ENCODE peak calls at places on chromosomes 16 and 17, in nine cellular contexts. One of them, this sample, is unnamed.

GRCh38 chr17:27585792-27586191 is 45.2 kb upstream of the LGALS9 start:
- DNase-seq in spleen: no peak
- DNase-seq in Panc1: no peak
- DNase-seq in stomach: no peak
- DNase-seq in endothelial cell of umbilical vein: no peak
- DNase-seq in vagina: no peak
- DNase-seq in GM23338: no peak
- DNase-seq in transverse colon: no peak
- DNase-seq in sigmoid colon: no peak
- DNase-seq in this sample: no peak

GRCh38 chr16:71840052-71840451 is 5.7 kb upstream of the ATXN1L start:
- DNase-seq in endothelial cell of umbilical vein: no peak
- DNase-seq in spleen: no peak
- DNase-seq in vagina: no peak
- DNase-seq in transverse colon: no peak
- DNase-seq in Panc1: no peak
- DNase-seq in stomach: no peak
- DNase-seq in sigmoid colon: no peak
- DNase-seq in GM23338: no peak
- DNase-seq in this sample: no peak

GRCh38 chr17:28372203-28372944 is 880 bp downstream of the SARM1 start:
- DNase-seq in transverse colon: no peak
- DNase-seq in GM23338: peak
- DNase-seq in vagina: no peak
- DNase-seq in Panc1: no peak
- DNase-seq in spleen: peak
- DNase-seq in sigmoid colon: no peak
- DNase-seq in endothelial cell of umbilical vein: peak
- DNase-seq in stomach: no peak
- DNase-seq in this sample: peak

GRCh38 chr16:86508947-86509758 is 1.2 kb upstream of the FOXF1 start:
- DNase-seq in spleen: no peak
- DNase-seq in stomach: no peak
- DNase-seq in transverse colon: peak
- DNase-seq in Panc1: no peak
- DNase-seq in vagina: no peak
- DNase-seq in endothelial cell of umbilical vein: peak
- DNase-seq in sigmoid colon: peak
- DNase-seq in GM23338: peak
- DNase-seq in this sample: no peak

GRCh38 chr17:76354747-76355310 is 1.1 kb upstream of the PRPSAP1 start:
- DNase-seq in Panc1: no peak
- DNase-seq in GM23338: peak
- DNase-seq in stomach: no peak
- DNase-seq in transverse colon: no peak
- DNase-seq in vagina: no peak
- DNase-seq in sigmoid colon: no peak
- DNase-seq in spleen: no peak
- DNase-seq in endothelial cell of umbilical vein: no peak
- DNase-seq in this sample: no peak

GRCh38 chr16:1315081-1316032 is 5.9 kb downstream of the UBE2I start:
- DNase-seq in GM23338: no peak
- DNase-seq in vagina: no peak
- DNase-seq in endothelial cell of umbilical vein: no peak
- DNase-seq in stomach: no peak
- DNase-seq in transverse colon: no peak
- DNase-seq in spleen: no peak
- DNase-seq in sigmoid colon: no peak
- DNase-seq in Panc1: no peak
- DNase-seq in this sample: peak

GRCh38 chr17:60579090-60579489 is 20.9 kb upstream of the PPM1D start:
- DNase-seq in transverse colon: no peak
- DNase-seq in vagina: no peak
- DNase-seq in sigmoid colon: no peak
- DNase-seq in Panc1: no peak
- DNase-seq in spleen: no peak
- DNase-seq in endothelial cell of umbilical vein: no peak
- DNase-seq in GM23338: no peak
- DNase-seq in stomach: no peak
- DNase-seq in this sample: no peak

GRCh38 chr17:64115043-64115698 is 14.8 kb downstream of the ERN1 start:
- DNase-seq in vagina: no peak
- DNase-seq in stomach: peak
- DNase-seq in spleen: no peak
- DNase-seq in endothelial cell of umbilical vein: no peak
- DNase-seq in Panc1: no peak
- DNase-seq in transverse colon: no peak
- DNase-seq in sigmoid colon: no peak
- DNase-seq in GM23338: no peak
- DNase-seq in this sample: no peak

GRCh38 chr16:87833548-87833947 is 35.8 kb downstream of the SLC7A5 start:
- DNase-seq in sigmoid colon: no peak
- DNase-seq in transverse colon: no peak
- DNase-seq in vagina: no peak
- DNase-seq in endothelial cell of umbilical vein: no peak
- DNase-seq in spleen: no peak
- DNase-seq in GM23338: no peak
- DNase-seq in stomach: no peak
- DNase-seq in Panc1: no peak
- DNase-seq in this sample: no peak

GRCh38 chr16:87831421-87832136 is 37.7 kb downstream of the SLC7A5 start:
- DNase-seq in GM23338: no peak
- DNase-seq in stomach: no peak
- DNase-seq in Panc1: no peak
- DNase-seq in transverse colon: no peak
- DNase-seq in vagina: no peak
- DNase-seq in spleen: no peak
- DNase-seq in sigmoid colon: no peak
- DNase-seq in endothelial cell of umbilical vein: no peak
- DNase-seq in this sample: peak

GRCh38 chr16:87830673-87831420 is 38.5 kb downstream of the SLC7A5 start:
- DNase-seq in spleen: no peak
- DNase-seq in Panc1: no peak
- DNase-seq in stomach: no peak
- DNase-seq in sigmoid colon: no peak
- DNase-seq in transverse colon: no peak
- DNase-seq in endothelial cell of umbilical vein: no peak
- DNase-seq in GM23338: no peak
- DNase-seq in vagina: no peak
- DNase-seq in this sample: no peak

GRCh38 chr16:87832759-87833502 is 36.4 kb downstream of the SLC7A5 start:
- DNase-seq in Panc1: no peak
- DNase-seq in spleen: peak
- DNase-seq in stomach: no peak
- DNase-seq in vagina: no peak
- DNase-seq in GM23338: no peak
- DNase-seq in sigmoid colon: no peak
- DNase-seq in transverse colon: no peak
- DNase-seq in endothelial cell of umbilical vein: no peak
- DNase-seq in this sample: no peak

GRCh38 chr16:87832137-87832527 is 37.2 kb downstream of the SLC7A5 start:
- DNase-seq in Panc1: no peak
- DNase-seq in transverse colon: no peak
- DNase-seq in stomach: no peak
- DNase-seq in sigmoid colon: no peak
- DNase-seq in endothelial cell of umbilical vein: no peak
- DNase-seq in spleen: no peak
- DNase-seq in GM23338: no peak
- DNase-seq in vagina: no peak
- DNase-seq in this sample: no peak
- H3K27ac ChIP-seq in Panc1: peak
- H3K27ac ChIP-seq in transverse colon: no peak
- H3K27ac ChIP-seq in stomach: peak
- H3K27ac ChIP-seq in sigmoid colon: no peak
- H3K27ac ChIP-seq in endothelial cell of umbilical vein: no peak
- H3K27ac ChIP-seq in spleen: no peak
- H3K27ac ChIP-seq in GM23338: peak
- H3K27ac ChIP-seq in vagina: no peak
- H3K27ac ChIP-seq in this sample: no peak

GRCh38 chr17:82399601-82400101 is 18.5 kb upstream of the HEXD start:
- DNase-seq in endothelial cell of umbilical vein: no peak
- DNase-seq in transverse colon: no peak
- DNase-seq in GM23338: no peak
- DNase-seq in vagina: no peak
- DNase-seq in spleen: no peak
- DNase-seq in stomach: no peak
- DNase-seq in sigmoid colon: no peak
- DNase-seq in Panc1: no peak
- DNase-seq in this sample: no peak

GRCh38 chr17:82397449-82398335 is 20.5 kb upstream of the HEXD start:
- DNase-seq in GM23338: no peak
- DNase-seq in vagina: no peak
- DNase-seq in Panc1: no peak
- DNase-seq in sigmoid colon: no peak
- DNase-seq in transverse colon: peak
- DNase-seq in spleen: no peak
- DNase-seq in stomach: no peak
- DNase-seq in endothelial cell of umbilical vein: no peak
- DNase-seq in this sample: no peak

GRCh38 chr17:82400830-82401229 is 17.3 kb upstream of the HEXD start:
- DNase-seq in endothelial cell of umbilical vein: no peak
- DNase-seq in Panc1: no peak
- DNase-seq in spleen: peak
- DNase-seq in vagina: no peak
- DNase-seq in transverse colon: peak
- DNase-seq in GM23338: no peak
- DNase-seq in stomach: peak
- DNase-seq in sigmoid colon: no peak
- DNase-seq in this sample: peak

GRCh38 chr17:82400206-82400605 is 17.9 kb upstream of the HEXD start:
- DNase-seq in stomach: no peak
- DNase-seq in transverse colon: no peak
- DNase-seq in spleen: no peak
- DNase-seq in endothelial cell of umbilical vein: no peak
- DNase-seq in Panc1: no peak
- DNase-seq in vagina: no peak
- DNase-seq in GM23338: no peak
- DNase-seq in sigmoid colon: no peak
- DNase-seq in this sample: no peak

DNA sequence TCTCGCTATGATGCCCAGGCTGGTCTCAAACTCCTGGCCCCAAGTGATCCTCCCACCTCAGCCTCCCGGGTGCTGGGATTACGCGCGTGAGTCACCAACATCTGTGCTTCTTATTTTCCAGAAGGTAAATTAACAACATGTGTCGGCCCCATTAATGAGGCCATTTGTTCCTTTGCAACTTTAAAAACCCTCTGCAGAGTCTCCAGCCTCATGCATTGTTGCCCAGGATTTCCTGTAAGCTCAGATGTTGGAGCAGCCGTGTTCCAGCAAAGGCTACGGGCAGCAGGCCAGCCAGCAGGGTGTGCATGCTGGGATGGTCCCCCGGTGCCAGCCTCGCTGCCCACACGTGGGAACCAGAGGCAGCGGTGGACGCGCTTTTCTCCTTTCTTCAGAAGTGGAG is 19.1 kb upstream of the HEXD start:
- DNase-seq in stomach: no peak
- DNase-seq in spleen: no peak
- DNase-seq in vagina: no peak
- DNase-seq in transverse colon: no peak
- DNase-seq in GM23338: no peak
- DNase-seq in sigmoid colon: no peak
- DNase-seq in Panc1: no peak
- DNase-seq in endothelial cell of umbilical vein: peak
- DNase-seq in this sample: peak
- TF ChIP-seq POLR2AphosphoS5 in stomach: no peak
- TF ChIP-seq POLR2AphosphoS5 in spleen: no peak
- TF ChIP-seq POLR2AphosphoS5 in vagina: peak
- TF ChIP-seq POLR2AphosphoS5 in transverse colon: no peak
- TF ChIP-seq POLR2AphosphoS5 in GM23338: no peak
- TF ChIP-seq POLR2AphosphoS5 in sigmoid colon: no peak
- TF ChIP-seq POLR2AphosphoS5 in Panc1: no peak
- TF ChIP-seq POLR2AphosphoS5 in endothelial cell of umbilical vein: no peak
- TF ChIP-seq POLR2AphosphoS5 in this sample: no peak

DNA sequence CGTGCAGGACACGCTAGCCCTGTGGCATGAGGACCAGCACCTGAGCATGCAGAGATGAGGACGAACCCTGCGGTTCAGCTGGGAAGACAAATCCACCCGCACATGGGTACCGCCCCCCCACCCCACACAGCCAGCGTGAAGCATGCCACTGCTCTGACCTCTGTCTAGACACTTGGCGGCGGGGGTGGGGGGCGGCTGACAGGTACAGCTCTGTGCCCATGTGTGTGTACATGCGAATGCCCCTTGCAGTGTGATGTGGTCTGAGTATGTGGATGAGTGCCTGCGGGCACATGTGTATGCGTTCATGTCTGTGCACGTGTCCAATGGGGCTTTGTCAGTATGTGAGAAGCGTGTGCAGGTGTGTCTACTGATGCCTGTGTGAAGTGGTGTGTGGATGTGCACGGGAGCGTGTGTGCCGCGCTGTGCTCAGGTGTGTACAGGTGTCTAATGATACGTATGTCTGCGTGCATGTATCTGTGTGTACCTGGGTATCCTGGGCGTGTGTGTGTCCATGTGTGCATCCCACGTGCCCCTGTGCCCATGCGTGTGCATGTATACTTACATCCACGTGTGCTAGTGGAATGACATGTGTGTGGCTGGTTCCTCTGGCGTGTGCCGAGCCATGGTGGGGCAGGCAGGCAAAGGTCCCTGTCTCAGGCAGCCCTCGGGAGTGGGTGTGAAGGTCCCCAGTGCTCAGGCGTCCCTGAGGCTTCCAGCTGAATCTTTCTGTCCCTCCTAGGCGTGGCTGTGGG is 650 bp upstream of the RAP1GAP2 start:
- DNase-seq in GM23338: no peak
- DNase-seq in vagina: no peak
- DNase-seq in sigmoid colon: no peak
- DNase-seq in spleen: peak
- DNase-seq in transverse colon: no peak
- DNase-seq in endothelial cell of umbilical vein: no peak
- DNase-seq in stomach: no peak
- DNase-seq in Panc1: no peak
- DNase-seq in this sample: no peak
- H3K4me3 ChIP-seq in GM23338: no peak
- H3K4me3 ChIP-seq in vagina: no peak
- H3K4me3 ChIP-seq in sigmoid colon: no peak
- H3K4me3 ChIP-seq in spleen: peak
- H3K4me3 ChIP-seq in transverse colon: peak
- H3K4me3 ChIP-seq in endothelial cell of umbilical vein: no peak
- H3K4me3 ChIP-seq in stomach: peak
- H3K4me3 ChIP-seq in Panc1: no peak
- H3K4me3 ChIP-seq in this sample: peak

GRCh38 chr16:83403751-83404150 is 404.0 kb upstream of the HSBP1 start:
- DNase-seq in GM23338: no peak
- DNase-seq in transverse colon: no peak
- DNase-seq in vagina: no peak
- DNase-seq in stomach: no peak
- DNase-seq in Panc1: no peak
- DNase-seq in sigmoid colon: no peak
- DNase-seq in endothelial cell of umbilical vein: no peak
- DNase-seq in spleen: no peak
- DNase-seq in this sample: no peak
- H3K27ac ChIP-seq in GM23338: no peak
- H3K27ac ChIP-seq in transverse colon: no peak
- H3K27ac ChIP-seq in vagina: no peak
- H3K27ac ChIP-seq in stomach: no peak
- H3K27ac ChIP-seq in Panc1: no peak
- H3K27ac ChIP-seq in sigmoid colon: no peak
- H3K27ac ChIP-seq in endothelial cell of umbilical vein: no peak
- H3K27ac ChIP-seq in spleen: no peak
- H3K27ac ChIP-seq in this sample: no peak